ENCODE peak calls at places on chromosomes 3 and 15, in seven cellular contexts. B is AG04450, D is GM06990, R is esophagus muscularis mucosa, M is DND-41, N is astrocyte, Z is astrocyte of the spinal cord. X is an unnamed sample.

GRCh38 chr3:188605231-188605630 is 451.3 kb downstream of the LPP start:
- DNase-seq in B (no peak), D (no peak), R (no peak), M (no peak), N (no peak), Z (no peak), X (no peak)

GRCh38 chr15:57589276-57590073 is 2.2 kb upstream of the MYZAP start:
- DNase-seq in B (no peak), D (no peak), R (no peak), M (no peak), N (no peak), Z (no peak), X (no peak)

GRCh38 chr15:67296188-67296587 is 41.6 kb downstream of the IQCH start:
- DNase-seq in B (no peak), D (no peak), R (no peak), M (no peak), N (no peak), Z (no peak), X (no peak)

GRCh38 chr15:58510715-58511465 is 79.1 kb downstream of the LIPC start:
- DNase-seq in B (peak), D (no peak), R (no peak), M (no peak), N (peak), Z (no peak), X (peak)

GRCh38 chr15:90760661-90761232 is 43.6 kb downstream of the BLM start:
- DNase-seq in B (no peak), D (no peak), R (no peak), M (no peak), N (no peak), Z (no peak), X (no peak)

GRCh38 chr15:86347245-86347644 is 267.6 kb downstream of the AGBL1 start:
- DNase-seq in B (no peak), D (no peak), R (no peak), M (no peak), N (peak), Z (no peak), X (no peak)

GRCh38 chr3:102235679-102236078 is 199.1 kb upstream of the ZPLD1 start:
- DNase-seq in B (no peak), D (no peak), R (no peak), M (no peak), N (no peak), Z (peak), X (peak)

GRCh38 chr3:197595470-197596185 is 39.9 kb upstream of the BDH1 start:
- DNase-seq in B (no peak), D (no peak), R (no peak), M (no peak), N (no peak), Z (no peak), X (no peak)

GRCh38 chr3:183907911-183908331 is 23.2 kb upstream of the PARL start:
- DNase-seq in B (no peak), D (no peak), R (no peak), M (no peak), N (no peak), Z (no peak), X (no peak)

GRCh38 chr3:113439576-113439975 is 1.7 kb downstream of the CFAP44 start:
- DNase-seq in B (no peak), D (no peak), R (no peak), M (no peak), N (peak), Z (no peak), X (no peak)

GRCh38 chr15:98561169-98561941 is 87.0 kb upstream of the IGF1R start:
- DNase-seq in B (no peak), D (no peak), R (no peak), M (no peak), N (no peak), Z (no peak), X (no peak)

GRCh38 chr3:140455476-140455875 is 222.4 kb upstream of the TRIM42 start:
- DNase-seq in B (no peak), D (no peak), R (no peak), M (no peak), N (no peak), Z (peak), X (no peak)

GRCh38 chr3:132245547-132245946 is 71.7 kb upstream of the ACP3 start:
- DNase-seq in B (no peak), D (no peak), R (no peak), M (no peak), N (peak), Z (peak), X (peak)

GRCh38 chr3:168864107-168865021 is 768.6 kb upstream of the GOLIM4 start:
- DNase-seq in B (no peak), D (no peak), R (no peak), M (no peak), N (no peak), Z (no peak), X (no peak)

GRCh38 chr15:75928680-75929608 is 25.3 kb downstream of the FBXO22 start:
- DNase-seq in B (no peak), D (no peak), R (no peak), M (peak), N (no peak), Z (peak), X (peak)

GRCh38 chr3:58494107-58494506 is 2.2 kb downstream of the KCTD6 start:
- DNase-seq in B (no peak), D (no peak), R (no peak), M (no peak), N (no peak), Z (no peak), X (no peak)

GRCh38 chr3:58490860-58491501 is 915 bp upstream of the KCTD6 start:
- DNase-seq in B (no peak), D (no peak), R (no peak), M (no peak), N (no peak), Z (no peak), X (no peak)

GRCh38 chr3:58488962-58489361 is 2.9 kb upstream of the KCTD6 start:
- DNase-seq in B (no peak), D (no peak), R (no peak), M (no peak), N (no peak), Z (no peak), X (no peak)

GRCh38 chr3:58492385-58492970 is 582 bp downstream of the KCTD6 start:
- DNase-seq in B (no peak), D (peak), R (no peak), M (peak), N (no peak), Z (no peak), X (no peak)

DNA sequence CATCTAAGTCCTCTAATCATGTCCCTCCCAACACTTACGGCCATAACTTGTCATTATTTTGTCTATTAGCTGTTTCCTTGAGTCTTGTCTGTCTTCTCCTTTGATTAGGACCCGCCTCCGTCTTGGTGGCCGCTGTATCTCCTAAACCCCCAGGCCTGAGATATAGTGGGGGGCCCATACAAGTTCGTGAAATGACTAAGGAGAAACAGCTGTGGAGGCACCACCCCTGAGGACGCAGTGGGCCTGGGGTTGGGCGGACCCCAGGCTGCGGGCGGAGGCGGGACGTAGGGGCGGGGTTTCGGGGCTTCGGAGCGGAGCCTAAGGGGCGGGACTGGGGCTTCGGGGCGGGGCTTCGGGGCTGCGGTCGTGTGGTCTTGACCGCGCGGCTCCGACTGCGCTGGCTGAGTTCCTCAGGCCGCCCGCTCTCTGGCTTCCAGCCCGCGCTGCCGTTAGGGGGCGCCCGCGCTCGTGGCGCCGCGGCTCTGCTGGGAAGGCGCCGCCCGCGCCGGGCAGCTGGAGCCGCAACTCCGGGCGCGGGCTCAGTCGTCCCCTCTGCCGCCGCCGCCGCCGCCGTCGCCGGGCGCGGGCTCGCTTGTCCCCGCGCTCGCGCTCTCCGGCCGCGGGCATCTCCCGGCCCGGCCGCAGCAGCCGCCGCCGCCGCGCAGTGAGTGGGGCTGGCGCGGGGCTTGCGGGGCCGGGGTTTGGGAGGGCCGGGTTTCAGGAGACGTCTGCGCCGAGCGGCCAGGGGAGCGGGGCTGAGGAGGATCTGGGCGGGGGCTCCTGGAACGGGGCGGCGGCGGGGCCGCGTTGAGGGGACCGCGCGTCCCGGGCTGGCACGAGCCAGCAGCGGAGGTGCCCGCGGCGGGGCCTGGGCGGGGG is at the start of gene KCTD6:
- DNase-seq in B (peak), D (peak), R (peak), M (peak), N (peak), Z (peak), X (peak)
- TF ChIP-seq CTCF in B (peak), D (peak), R (peak), M (peak), N (peak), Z (peak), X (peak)

DNA sequence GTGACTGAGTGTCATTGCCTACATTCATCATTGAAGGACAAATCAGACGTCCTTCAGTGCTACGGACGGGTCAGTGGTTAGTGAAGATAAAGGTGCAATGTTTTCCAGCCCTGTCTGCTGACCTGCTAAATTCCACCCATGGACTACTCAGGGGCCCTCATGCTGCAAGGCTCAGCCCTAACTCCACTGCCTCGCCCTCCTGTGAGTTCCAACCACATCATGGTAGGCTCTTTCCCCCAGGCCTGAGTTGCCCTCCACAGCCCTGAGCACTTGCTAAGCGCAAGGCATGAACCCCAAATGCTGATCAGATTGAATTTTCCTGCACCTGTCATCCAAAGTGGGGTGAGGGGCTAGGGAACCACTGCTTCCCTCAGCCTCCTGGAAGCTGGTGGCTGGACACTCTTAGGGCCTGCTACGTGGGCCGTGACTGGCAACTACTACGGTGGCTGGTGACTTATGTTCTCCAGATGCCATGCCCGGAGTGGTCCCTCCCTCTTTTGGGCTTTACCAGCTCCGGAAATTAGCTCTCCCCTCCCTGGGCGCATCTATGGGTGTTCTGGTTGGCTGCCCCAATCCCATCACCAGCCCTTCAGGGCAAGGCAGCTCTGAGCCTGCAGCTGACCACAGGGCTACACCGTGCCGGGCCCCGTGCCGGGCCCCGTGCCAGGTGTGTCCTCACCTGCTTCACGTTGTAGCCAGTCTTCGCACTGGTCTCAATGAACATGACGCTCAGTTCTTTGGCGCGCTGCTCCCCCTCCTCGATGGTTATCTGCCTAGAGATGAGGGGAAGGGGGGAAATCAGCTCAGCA is 32.1 kb downstream of the SRPRB start:
- DNase-seq in B (no peak), D (no peak), R (no peak), M (no peak), N (no peak), Z (no peak), X (no peak)
- H3K4me3 ChIP-seq in B (no peak), D (no peak), R (no peak), M (no peak), N (no peak), Z (no peak), X (no peak)

DNA sequence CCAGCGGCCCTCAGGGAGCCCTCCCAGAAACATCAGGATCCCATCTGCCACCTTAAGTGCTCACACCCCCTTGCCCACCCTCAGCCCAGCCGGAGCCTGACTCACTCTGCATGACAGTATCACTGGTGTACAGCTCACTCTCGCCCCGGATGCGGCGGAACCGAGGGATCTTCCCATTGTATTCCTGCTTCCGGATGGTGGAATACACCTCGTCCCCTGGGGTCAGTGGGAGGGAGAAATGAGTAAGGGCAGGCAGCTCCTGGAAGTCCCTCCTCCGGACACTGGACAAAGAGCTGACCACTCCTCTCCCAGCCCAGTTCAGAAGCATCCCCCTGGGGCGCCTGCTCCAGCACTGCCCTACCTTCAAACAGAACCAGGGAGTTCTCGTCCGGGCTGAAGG is 16.5 kb downstream of the SEMA7A start:
- DNase-seq in B (no peak), D (no peak), R (no peak), M (no peak), N (peak), Z (peak), X (peak)
- TF ChIP-seq CTCF in B (no peak), D (no peak), R (no peak), M (no peak), N (no peak), Z (no peak), X (no peak)

GRCh38 chr15:92810418-92811138 is 89.5 kb upstream of the CHD2 start:
- DNase-seq in B (no peak), D (no peak), R (no peak), M (no peak), N (peak), Z (peak), X (peak)

GRCh38 chr15:92809880-92810361 is 90.2 kb upstream of the CHD2 start:
- DNase-seq in B (no peak), D (peak), R (no peak), M (peak), N (peak), Z (peak), X (peak)

GRCh38 chr15:92812271-92812670 is 87.9 kb upstream of the CHD2 start:
- DNase-seq in B (no peak), D (no peak), R (no peak), M (no peak), N (no peak), Z (no peak), X (no peak)

GRCh38 chr15:92813440-92813839 is 86.7 kb upstream of the CHD2 start:
- DNase-seq in B (no peak), D (no peak), R (no peak), M (no peak), N (no peak), Z (no peak), X (no peak)

GRCh38 chr15:92811514-92811913 is 88.6 kb upstream of the CHD2 start:
- DNase-seq in B (no peak), D (no peak), R (no peak), M (no peak), N (no peak), Z (peak), X (peak)
- H3K4me3 ChIP-seq in B (peak), D (no peak), R (peak), M (no peak), N (no peak), Z (peak), X (peak)